ENCODE peak calls at places on chromosomes 16 and 17, in seven cellular contexts. One of them, this sample, is unnamed.

GRCh38 chr17:47929218-47930000 is 12.0 kb upstream of the PNPO start:
- DNase-seq in NB4: no peak
- DNase-seq in prostate gland: no peak
- DNase-seq in mammary epithelial cell: no peak
- DNase-seq in GM06990: no peak
- DNase-seq in dorsolateral prefrontal cortex: no peak
- DNase-seq in fibroblast of lung: no peak
- DNase-seq in this sample: no peak

GRCh38 chr17:33387406-33387805 is 94.3 kb upstream of the ASIC2 start:
- DNase-seq in NB4: no peak
- DNase-seq in prostate gland: no peak
- DNase-seq in mammary epithelial cell: no peak
- DNase-seq in GM06990: no peak
- DNase-seq in dorsolateral prefrontal cortex: no peak
- DNase-seq in fibroblast of lung: no peak
- DNase-seq in this sample: no peak

GRCh38 chr17:34261568-34261967 is 6.5 kb downstream of the CCL2 start:
- DNase-seq in NB4: no peak
- DNase-seq in prostate gland: no peak
- DNase-seq in mammary epithelial cell: no peak
- DNase-seq in GM06990: no peak
- DNase-seq in dorsolateral prefrontal cortex: no peak
- DNase-seq in fibroblast of lung: no peak
- DNase-seq in this sample: no peak

GRCh38 chr16:3020247-3020603 is at the start of gene TNFRSF12A:
- DNase-seq in NB4: peak
- DNase-seq in prostate gland: peak
- DNase-seq in mammary epithelial cell: peak
- DNase-seq in GM06990: peak
- DNase-seq in dorsolateral prefrontal cortex: no peak
- DNase-seq in fibroblast of lung: peak
- DNase-seq in this sample: peak

GRCh38 chr16:3532741-3533140 is 31.9 kb downstream of the CLUAP1 start:
- DNase-seq in NB4: no peak
- DNase-seq in prostate gland: no peak
- DNase-seq in mammary epithelial cell: no peak
- DNase-seq in GM06990: no peak
- DNase-seq in dorsolateral prefrontal cortex: no peak
- DNase-seq in fibroblast of lung: no peak
- DNase-seq in this sample: no peak

GRCh38 chr17:3621146-3621720 is 12.0 kb upstream of the TRPV1 start:
- DNase-seq in NB4: no peak
- DNase-seq in prostate gland: no peak
- DNase-seq in mammary epithelial cell: no peak
- DNase-seq in GM06990: no peak
- DNase-seq in dorsolateral prefrontal cortex: no peak
- DNase-seq in fibroblast of lung: no peak
- DNase-seq in this sample: no peak

GRCh38 chr16:16148755-16149154 is 74.5 kb downstream of the ABCC6 start:
- DNase-seq in NB4: no peak
- DNase-seq in prostate gland: no peak
- DNase-seq in mammary epithelial cell: no peak
- DNase-seq in GM06990: no peak
- DNase-seq in dorsolateral prefrontal cortex: no peak
- DNase-seq in fibroblast of lung: peak
- DNase-seq in this sample: no peak

GRCh38 chr17:32970281-32970680 is 21.4 kb upstream of the SPACA3 start:
- DNase-seq in NB4: no peak
- DNase-seq in prostate gland: no peak
- DNase-seq in mammary epithelial cell: peak
- DNase-seq in GM06990: peak
- DNase-seq in dorsolateral prefrontal cortex: no peak
- DNase-seq in fibroblast of lung: peak
- DNase-seq in this sample: peak

GRCh38 chr16:66342294-66342900 is 24.1 kb upstream of the CDH5 start:
- DNase-seq in NB4: peak
- DNase-seq in prostate gland: no peak
- DNase-seq in mammary epithelial cell: no peak
- DNase-seq in GM06990: no peak
- DNase-seq in dorsolateral prefrontal cortex: no peak
- DNase-seq in fibroblast of lung: no peak
- DNase-seq in this sample: peak

GRCh38 chr16:67312450-67313118 is 14.0 kb downstream of the KCTD19 start:
- DNase-seq in NB4: no peak
- DNase-seq in prostate gland: no peak
- DNase-seq in mammary epithelial cell: no peak
- DNase-seq in GM06990: no peak
- DNase-seq in dorsolateral prefrontal cortex: no peak
- DNase-seq in fibroblast of lung: no peak
- DNase-seq in this sample: no peak

GRCh38 chr17:35847633-35848373 is 20.9 kb downstream of the HEATR9 start:
- DNase-seq in NB4: no peak
- DNase-seq in prostate gland: no peak
- DNase-seq in mammary epithelial cell: no peak
- DNase-seq in GM06990: no peak
- DNase-seq in dorsolateral prefrontal cortex: no peak
- DNase-seq in fibroblast of lung: no peak
- DNase-seq in this sample: no peak

GRCh38 chr17:62696726-62697490 is 69.4 kb downstream of the MRC2 start:
- DNase-seq in NB4: no peak
- DNase-seq in prostate gland: no peak
- DNase-seq in mammary epithelial cell: no peak
- DNase-seq in GM06990: no peak
- DNase-seq in dorsolateral prefrontal cortex: no peak
- DNase-seq in fibroblast of lung: no peak
- DNase-seq in this sample: no peak

GRCh38 chr16:87077750-87078127 is 239.5 kb downstream of the C16orf95 start:
- DNase-seq in NB4: no peak
- DNase-seq in prostate gland: no peak
- DNase-seq in mammary epithelial cell: no peak
- DNase-seq in GM06990: no peak
- DNase-seq in dorsolateral prefrontal cortex: no peak
- DNase-seq in fibroblast of lung: no peak
- DNase-seq in this sample: no peak

GRCh38 chr16:87074635-87075318 is 242.4 kb downstream of the C16orf95 start:
- DNase-seq in NB4: no peak
- DNase-seq in prostate gland: no peak
- DNase-seq in mammary epithelial cell: no peak
- DNase-seq in GM06990: peak
- DNase-seq in dorsolateral prefrontal cortex: no peak
- DNase-seq in fibroblast of lung: no peak
- DNase-seq in this sample: peak

GRCh38 chr16:87076950-87077749 is 240.0 kb downstream of the C16orf95 start:
- DNase-seq in NB4: peak
- DNase-seq in prostate gland: no peak
- DNase-seq in mammary epithelial cell: peak
- DNase-seq in GM06990: peak
- DNase-seq in dorsolateral prefrontal cortex: no peak
- DNase-seq in fibroblast of lung: peak
- DNase-seq in this sample: peak

GRCh38 chr16:87075319-87075860 is 241.8 kb downstream of the C16orf95 start:
- DNase-seq in NB4: no peak
- DNase-seq in prostate gland: no peak
- DNase-seq in mammary epithelial cell: no peak
- DNase-seq in GM06990: no peak
- DNase-seq in dorsolateral prefrontal cortex: no peak
- DNase-seq in fibroblast of lung: no peak
- DNase-seq in this sample: no peak

GRCh38 chr16:87076331-87076949 is 240.8 kb downstream of the C16orf95 start:
- DNase-seq in NB4: no peak
- DNase-seq in prostate gland: no peak
- DNase-seq in mammary epithelial cell: no peak
- DNase-seq in GM06990: no peak
- DNase-seq in dorsolateral prefrontal cortex: no peak
- DNase-seq in fibroblast of lung: no peak
- DNase-seq in this sample: no peak
- H3K4me3 ChIP-seq in NB4: no peak
- H3K4me3 ChIP-seq in prostate gland: no peak
- H3K4me3 ChIP-seq in mammary epithelial cell: no peak
- H3K4me3 ChIP-seq in GM06990: no peak
- H3K4me3 ChIP-seq in dorsolateral prefrontal cortex: no peak
- H3K4me3 ChIP-seq in fibroblast of lung: no peak
- H3K4me3 ChIP-seq in this sample: no peak

GRCh38 chr17:81345211-81346089 is 49.8 kb upstream of the BAHCC1 start:
- DNase-seq in NB4: peak
- DNase-seq in prostate gland: peak
- DNase-seq in mammary epithelial cell: peak
- DNase-seq in GM06990: peak
- DNase-seq in dorsolateral prefrontal cortex: peak
- DNase-seq in fibroblast of lung: peak
- DNase-seq in this sample: peak
- TF ChIP-seq CTCF in NB4: no peak
- TF ChIP-seq CTCF in prostate gland: peak
- TF ChIP-seq CTCF in mammary epithelial cell: peak
- TF ChIP-seq CTCF in GM06990: no peak
- TF ChIP-seq CTCF in dorsolateral prefrontal cortex: no peak
- TF ChIP-seq CTCF in fibroblast of lung: no peak
- TF ChIP-seq CTCF in this sample: peak

GRCh38 chr16:56675685-56676210 is 6.1 kb downstream of the MT1H start:
- DNase-seq in NB4: no peak
- DNase-seq in prostate gland: no peak
- DNase-seq in mammary epithelial cell: no peak
- DNase-seq in GM06990: no peak
- DNase-seq in dorsolateral prefrontal cortex: no peak
- DNase-seq in fibroblast of lung: no peak
- DNase-seq in this sample: no peak
- H3K4me3 ChIP-seq in NB4: no peak
- H3K4me3 ChIP-seq in prostate gland: no peak
- H3K4me3 ChIP-seq in mammary epithelial cell: no peak
- H3K4me3 ChIP-seq in GM06990: peak
- H3K4me3 ChIP-seq in dorsolateral prefrontal cortex: peak
- H3K4me3 ChIP-seq in fibroblast of lung: no peak
- H3K4me3 ChIP-seq in this sample: no peak

DNA sequence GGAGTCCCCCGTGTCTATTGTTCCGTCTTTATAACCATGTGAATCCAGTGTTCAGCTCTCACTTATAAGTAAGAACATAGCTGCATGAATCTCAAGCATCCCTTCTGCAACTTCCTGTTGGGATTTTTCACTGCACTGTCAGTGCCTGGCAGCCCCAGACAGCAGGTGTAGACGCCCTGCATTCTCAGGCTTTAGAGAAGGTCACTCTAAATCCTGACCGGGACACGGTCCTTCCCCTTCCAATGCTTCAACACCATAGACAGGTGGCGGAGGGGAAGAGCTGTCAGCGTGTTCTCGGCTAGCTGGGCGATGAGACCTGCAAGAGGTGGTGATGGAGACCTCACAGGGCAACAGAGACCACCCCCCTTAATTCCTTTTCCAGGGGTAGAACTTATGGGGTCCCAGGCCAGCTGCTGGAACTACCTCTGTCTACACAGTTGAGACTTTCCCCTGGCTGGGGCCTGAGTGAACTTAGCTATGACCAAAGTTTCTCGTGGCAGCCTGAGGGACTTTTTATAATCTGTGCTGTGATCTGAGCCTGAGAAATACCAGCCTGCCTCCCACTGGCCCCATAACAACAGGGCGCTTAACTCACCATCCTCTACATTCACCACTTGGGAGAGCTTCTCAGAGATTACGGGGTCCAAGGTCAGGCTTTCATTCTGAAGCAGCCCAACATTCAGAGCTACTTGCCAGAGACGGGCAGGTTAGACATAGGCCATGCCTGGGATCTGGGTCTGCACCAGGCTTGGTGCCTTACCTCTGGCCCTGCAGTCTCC is 143.2 kb upstream of the TNRC6C start:
- DNase-seq in NB4: no peak
- DNase-seq in prostate gland: no peak
- DNase-seq in mammary epithelial cell: no peak
- DNase-seq in GM06990: no peak
- DNase-seq in dorsolateral prefrontal cortex: no peak
- DNase-seq in fibroblast of lung: no peak
- DNase-seq in this sample: no peak
- TF ChIP-seq CTCF in NB4: no peak
- TF ChIP-seq CTCF in prostate gland: no peak
- TF ChIP-seq CTCF in mammary epithelial cell: no peak
- TF ChIP-seq CTCF in GM06990: no peak
- TF ChIP-seq CTCF in dorsolateral prefrontal cortex: no peak
- TF ChIP-seq CTCF in fibroblast of lung: no peak
- TF ChIP-seq CTCF in this sample: no peak

DNA sequence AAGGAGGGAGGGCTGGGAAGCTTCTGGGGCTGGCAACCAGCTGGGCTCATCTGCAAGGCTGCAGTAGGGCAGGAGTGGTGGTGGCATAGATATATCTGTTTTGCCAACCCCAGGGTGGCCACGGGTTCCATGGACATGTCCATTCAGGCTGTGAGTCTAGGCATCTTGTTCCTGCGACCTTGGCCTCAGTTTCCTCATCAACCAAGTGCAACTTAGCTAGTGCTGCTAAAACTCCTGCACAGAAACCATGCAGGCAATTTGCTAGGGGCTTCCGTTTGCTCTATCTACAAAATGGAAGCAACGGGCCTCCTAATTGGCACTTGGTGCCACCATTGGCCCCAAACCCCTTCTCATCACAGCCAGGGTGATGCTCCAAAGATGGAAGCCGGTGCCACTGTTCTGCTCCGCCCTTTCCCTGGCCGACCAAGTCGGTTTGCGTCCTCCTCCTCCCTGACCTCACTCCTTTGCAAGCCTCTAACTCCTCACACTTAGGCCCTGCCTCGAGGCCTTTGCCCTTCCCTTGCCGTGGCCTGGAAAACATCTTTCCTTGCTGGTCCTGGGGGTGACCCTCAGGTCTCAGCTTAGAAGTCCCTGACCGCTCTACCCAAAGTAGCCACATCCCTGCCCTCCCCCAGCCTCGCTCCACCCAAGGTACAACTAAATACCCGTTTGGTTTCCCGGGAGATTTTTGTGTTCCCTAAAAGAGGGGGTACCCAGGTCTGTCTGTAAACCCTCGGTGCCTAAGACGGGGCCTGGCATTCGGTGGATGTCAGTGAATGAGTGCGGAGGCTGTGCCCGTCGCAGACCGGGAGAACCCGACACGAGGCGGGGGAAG is 1.2 kb downstream of the SREBF1 start:
- DNase-seq in NB4: no peak
- DNase-seq in prostate gland: no peak
- DNase-seq in mammary epithelial cell: no peak
- DNase-seq in GM06990: no peak
- DNase-seq in dorsolateral prefrontal cortex: no peak
- DNase-seq in fibroblast of lung: no peak
- DNase-seq in this sample: no peak
- H3K4me3 ChIP-seq in NB4: peak
- H3K4me3 ChIP-seq in prostate gland: peak
- H3K4me3 ChIP-seq in mammary epithelial cell: peak
- H3K4me3 ChIP-seq in GM06990: peak
- H3K4me3 ChIP-seq in dorsolateral prefrontal cortex: peak
- H3K4me3 ChIP-seq in fibroblast of lung: peak
- H3K4me3 ChIP-seq in this sample: peak